ENCODE peak calls at places on chromosomes 5 and 9, in eight cellular contexts. L is stimulated activated CD8-positive, alpha-beta memory T cell treated with anti-CD3 and anti-CD28 coated beads, Interleukin-4, amount 100 ng/mL, for 24 hours; E is cardiac fibroblast; K is globus pallidus; Y is GM18507; D is activated CD4-positive, alpha-beta T cell treated with anti-CD3 and anti-CD28 coated beads, Interleukin-2, amount 50 U/mL, for 4 hours; C is OCI-LY7; V is left ventricle myocardium superior. N is an unnamed sample.

GRCh38 chr5:89313044-89313443 is 430.1 kb upstream of the MEF2C start:
- DNase-seq in D (no peak), K (no peak), C (no peak), L (no peak), V (no peak), E (peak), Y (no peak), N (no peak)

GRCh38 chr5:155087036-155087435 is 73.5 kb downstream of the KIF4B start:
- DNase-seq in V (no peak), Y (no peak), K (no peak), D (no peak), C (no peak), E (no peak), L (no peak), N (no peak)

GRCh38 chr9:90642570-90643539 is at the start of gene DIRAS2:
- DNase-seq in V (peak), K (peak), D (no peak), Y (no peak), C (no peak), E (peak), L (peak), N (no peak)

GRCh38 chr5:4537489-4537888 is 602.6 kb upstream of the ADAMTS16 start:
- DNase-seq in E (no peak), Y (no peak), V (no peak), K (no peak), C (no peak), D (no peak), L (no peak), N (no peak)

GRCh38 chr5:58437661-58438060 is 22.2 kb downstream of the PLK2 start:
- DNase-seq in E (no peak), D (no peak), K (no peak), C (no peak), Y (no peak), V (no peak), L (no peak), N (no peak)

GRCh38 chr9:81191222-81191621 is 498.1 kb downstream of the TLE1 start:
- DNase-seq in C (no peak), D (no peak), Y (no peak), V (no peak), E (peak), L (no peak), K (no peak), N (no peak)

GRCh38 chr9:91120200-91120599 is 241.5 kb downstream of the AUH start:
- DNase-seq in Y (no peak), K (no peak), D (no peak), C (no peak), V (no peak), E (no peak), L (no peak), N (no peak)

GRCh38 chr5:91070761-91071429 is 312.2 kb downstream of the ARRDC3 start:
- DNase-seq in E (no peak), K (no peak), V (no peak), Y (no peak), C (no peak), L (no peak), D (no peak), N (no peak)

GRCh38 chr5:154861946-154862345 is 3.5 kb downstream of the CNOT8 start:
- DNase-seq in L (no peak), K (no peak), V (no peak), Y (no peak), D (no peak), E (no peak), C (no peak), N (no peak)

GRCh38 chr5:53578854-53579253 is 18.4 kb downstream of the NDUFS4 start:
- DNase-seq in Y (no peak), D (no peak), E (no peak), V (no peak), C (no peak), K (no peak), L (no peak), N (no peak)

GRCh38 chr5:119031905-119032304 is 39.0 kb upstream of the DMXL1 start:
- DNase-seq in C (peak), Y (no peak), L (no peak), V (no peak), E (no peak), K (no peak), D (no peak), N (peak)

GRCh38 chr9:74281674-74282073 is 215.5 kb upstream of the RORB start:
- DNase-seq in L (no peak), C (peak), V (no peak), D (no peak), Y (no peak), K (no peak), E (no peak), N (no peak)

GRCh38 chr5:756865-757345 is 27.6 kb downstream of the ZDHHC11B start:
- DNase-seq in V (peak), L (no peak), Y (no peak), C (no peak), D (no peak), K (no peak), E (no peak), N (no peak)

GRCh38 chr5:172676914-172677475 is 35.9 kb downstream of the NEURL1B start:
- DNase-seq in L (no peak), K (no peak), V (no peak), C (no peak), D (no peak), E (no peak), Y (no peak), N (no peak)

GRCh38 chr9:33489070-33489469 is 15.3 kb upstream of the NOL6 start:
- DNase-seq in V (no peak), E (no peak), K (no peak), Y (no peak), L (no peak), D (no peak), C (no peak), N (no peak)

N was measured in GM12864.